ENCODE peak calls at places on chromosomes 4 and X, in ten cellular contexts. Q is HEK293T; X is fibroblast of lung; A is KBM-7; G is RPMI8226; W is esophagus muscularis mucosa; O is GM13976; J is activated CD4-positive, alpha-beta T cell treated with anti-CD3 and anti-CD28 coated beads, Interleukin-2, amount 10 ng/mL, durations not matched to agents 7 days and 5 days; Z is activated effector memory CD4-positive, alpha-beta T cell treated with Interleukin-2 at 50 U/mL for 16 hours; I is Right ventricle myocardium superior. F is an unnamed sample.

GRCh38 chr4:123776267-123776666 is 379.7 kb downstream of the SPRY1 start:
- DNase-seq in A (no peak), G (no peak), O (peak), X (no peak), J (no peak), W (no peak), Z (no peak), I (no peak), Q (no peak), F (no peak)

GRCh38 chr4:174317531-174317930 is 33.8 kb downstream of the CEP44 start:
- DNase-seq in A (no peak), G (no peak), X (peak), I (no peak), O (no peak), Q (no peak), Z (no peak), W (no peak), J (no peak), F (no peak)

GRCh38 chrX:47854474-47854873 is 17.8 kb downstream of the ZNF81 start:
- DNase-seq in Q (no peak), A (peak), O (no peak), W (no peak), J (peak), G (peak), I (peak), X (peak), Z (no peak), F (no peak)

GRCh38 chr4:150145950-150146340 is 67.7 kb downstream of the DCLK2 start:
- DNase-seq in G (no peak), O (no peak), I (no peak), X (no peak), A (no peak), Z (no peak), W (no peak), J (no peak), Q (no peak), F (no peak)

GRCh38 chr4:33628296-33628695 is 2616.0 kb downstream of the ARAP2 start:
- DNase-seq in A (no peak), O (no peak), Z (no peak), Q (no peak), X (no peak), W (no peak), G (no peak), I (no peak), J (no peak), F (no peak)

GRCh38 chr4:180101348-180102083 is 2141.7 kb upstream of the TENM3 start:
- DNase-seq in Q (no peak), G (no peak), J (no peak), O (peak), W (no peak), A (no peak), I (peak), Z (no peak), X (no peak), F (peak)

GRCh38 chrX:30278365-30278764 is 30.8 kb downstream of the NR0B1 start:
- DNase-seq in A (no peak), Q (no peak), I (no peak), X (peak), G (no peak), W (no peak), O (no peak), J (no peak), Z (no peak), F (no peak)

GRCh38 chr4:155787113-155787710 is 28.4 kb downstream of the GUCY1B1 start:
- DNase-seq in Z (no peak), A (peak), J (peak), X (peak), I (no peak), Q (peak), G (peak), O (peak), W (no peak), F (no peak)

GRCh38 chr4:156949373-156949814 is 22.2 kb downstream of the PDGFC start:
- DNase-seq in W (no peak), Z (no peak), I (no peak), X (peak), Q (no peak), J (no peak), G (no peak), A (no peak), O (no peak), F (no peak)

GRCh38 chr4:163107754-163108153 is 58.9 kb downstream of the NAF1 start:
- DNase-seq in W (no peak), A (peak), I (no peak), Z (no peak), G (peak), X (peak), Q (no peak), J (peak), O (peak), F (no peak)

GRCh38 chr4:114208747-114209146 is 229.3 kb upstream of the ARSJ start:
- DNase-seq in A (no peak), Q (no peak), I (no peak), X (peak), Z (no peak), J (no peak), G (no peak), W (no peak), O (no peak), F (no peak)

GRCh38 chr4:68375667-68376559 is 26.0 kb upstream of the YTHDC1 start:
- DNase-seq in X (peak), J (peak), A (peak), Z (peak), O (peak), Q (peak), I (peak), W (no peak), G (peak), F (peak)

GRCh38 chr4:117821834-117822233 is 212.5 kb upstream of the NDST3 start:
- DNase-seq in G (no peak), I (no peak), A (no peak), O (no peak), Z (no peak), W (no peak), J (no peak), Q (no peak), X (no peak), F (no peak)

F was measured in kidney.